ENCODE peak calls at places on chromosomes 16 and 17, in six cellular contexts. One of them, this sample, is unnamed.
A peak's percentile ranks its signal among the peaks of the same experiment; 100 is the strongest.

GRCh38 chr17:63347475-63347874 is 98.6 kb downstream of the CYB561 start:
- DNase-seq in PC-9: no peak
- DNase-seq in stimulated activated CD4-positive, alpha-beta T cell treated with anti-CD3 and anti-CD28 coated beads, Interleukin-15, amount 100 ng/mL, for 1 hour: no peak
- DNase-seq in glomerular endothelial cell: no peak
- DNase-seq in endothelial cell of umbilical vein: no peak
- DNase-seq in stromal cell of bone marrow: no peak
- DNase-seq in this sample: no peak

GRCh38 chr16:88650749-88651275 is at the start of gene CYBA:
- DNase-seq in PC-9: no peak
- DNase-seq in endothelial cell of umbilical vein: peak; percentile 20
- DNase-seq in stromal cell of bone marrow: peak; percentile 26
- DNase-seq in stimulated activated CD4-positive, alpha-beta T cell treated with anti-CD3 and anti-CD28 coated beads, Interleukin-15, amount 100 ng/mL, for 1 hour: peak; percentile 67
- DNase-seq in glomerular endothelial cell: no peak
- DNase-seq in this sample: no peak

GRCh38 chr16:24255446-24256352 is at the start of gene CACNG3:
- DNase-seq in glomerular endothelial cell: no peak
- DNase-seq in endothelial cell of umbilical vein: peak; percentile 30
- DNase-seq in stimulated activated CD4-positive, alpha-beta T cell treated with anti-CD3 and anti-CD28 coated beads, Interleukin-15, amount 100 ng/mL, for 1 hour: no peak
- DNase-seq in PC-9: no peak
- DNase-seq in stromal cell of bone marrow: no peak
- DNase-seq in this sample: no peak

GRCh38 chr17:17669081-17669850 is 12.0 kb upstream of the RAI1 start:
- DNase-seq in stimulated activated CD4-positive, alpha-beta T cell treated with anti-CD3 and anti-CD28 coated beads, Interleukin-15, amount 100 ng/mL, for 1 hour: no peak
- DNase-seq in stromal cell of bone marrow: no peak
- DNase-seq in endothelial cell of umbilical vein: no peak
- DNase-seq in PC-9: no peak
- DNase-seq in glomerular endothelial cell: no peak
- DNase-seq in this sample: no peak

GRCh38 chr16:29698042-29698441 is 19.1 kb downstream of the QPRT start:
- DNase-seq in glomerular endothelial cell: no peak
- DNase-seq in PC-9: no peak
- DNase-seq in endothelial cell of umbilical vein: no peak
- DNase-seq in stimulated activated CD4-positive, alpha-beta T cell treated with anti-CD3 and anti-CD28 coated beads, Interleukin-15, amount 100 ng/mL, for 1 hour: no peak
- DNase-seq in stromal cell of bone marrow: no peak
- DNase-seq in this sample: no peak

GRCh38 chr17:34990921-34991365 is 10.6 kb downstream of the LIG3 start:
- DNase-seq in PC-9: no peak
- DNase-seq in endothelial cell of umbilical vein: no peak
- DNase-seq in stimulated activated CD4-positive, alpha-beta T cell treated with anti-CD3 and anti-CD28 coated beads, Interleukin-15, amount 100 ng/mL, for 1 hour: no peak
- DNase-seq in stromal cell of bone marrow: no peak
- DNase-seq in glomerular endothelial cell: no peak
- DNase-seq in this sample: peak; percentile 24

GRCh38 chr17:81509687-81510523 is 2.7 kb downstream of the ACTG1 start:
- DNase-seq in endothelial cell of umbilical vein: peak; percentile 27
- DNase-seq in glomerular endothelial cell: no peak
- DNase-seq in PC-9: no peak
- DNase-seq in stimulated activated CD4-positive, alpha-beta T cell treated with anti-CD3 and anti-CD28 coated beads, Interleukin-15, amount 100 ng/mL, for 1 hour: no peak
- DNase-seq in stromal cell of bone marrow: no peak
- DNase-seq in this sample: no peak

GRCh38 chr16:997440-998051 is 16.0 kb downstream of the SOX8 start:
- DNase-seq in glomerular endothelial cell: no peak
- DNase-seq in PC-9: peak; percentile 69
- DNase-seq in stimulated activated CD4-positive, alpha-beta T cell treated with anti-CD3 and anti-CD28 coated beads, Interleukin-15, amount 100 ng/mL, for 1 hour: peak; percentile 51
- DNase-seq in stromal cell of bone marrow: no peak
- DNase-seq in endothelial cell of umbilical vein: peak; percentile 68
- DNase-seq in this sample: no peak

This sample was measured in AG09319.